ENCODE peak calls at places on chromosome 15, in ten cellular contexts. I is transverse colon, Z is sigmoid colon, O is H1, C is stomach, G is vagina, M is heart left ventricle, W is body of pancreas, J is IMR-90, V is A549. N is an unnamed sample.

GRCh38 chr15:53752406-53752805 is 7.1 kb downstream of the WDR72 start:
- DNase-seq in I (no peak), Z (no peak), O (no peak), C (no peak), G (no peak), M (no peak), W (no peak), J (no peak), V (no peak), N (no peak)

GRCh38 chr15:27179789-27180188 is 208.8 kb downstream of the GABRG3 start:
- DNase-seq in I (no peak), Z (no peak), O (no peak), C (no peak), G (no peak), M (no peak), W (no peak), J (no peak), V (no peak), N (no peak)

GRCh38 chr15:98960555-98961050 is 47.0 kb downstream of the PGPEP1L start:
- DNase-seq in I (no peak), Z (no peak), O (no peak), C (no peak), G (no peak), M (no peak), W (no peak), J (no peak), V (no peak), N (no peak)

GRCh38 chr15:40633178-40633577 is 39.1 kb downstream of the KNL1 start:
- DNase-seq in I (no peak), Z (no peak), O (no peak), C (no peak), G (no peak), M (no peak), W (no peak), J (peak), V (peak), N (no peak)

GRCh38 chr15:58538225-58538731 is 106.5 kb downstream of the LIPC start:
- DNase-seq in I (no peak), Z (no peak), O (no peak), C (no peak), G (no peak), M (no peak), W (no peak), J (no peak), V (no peak), N (no peak)

GRCh38 chr15:60695713-60696522 is 217.0 kb upstream of the ICE2 start:
- DNase-seq in I (no peak), Z (no peak), O (no peak), C (no peak), G (no peak), M (no peak), W (no peak), J (peak), V (no peak), N (no peak)

GRCh38 chr15:84761534-84762190 is 13.3 kb downstream of the ZNF592 start:
- DNase-seq in I (no peak), Z (no peak), O (no peak), C (no peak), G (no peak), M (no peak), W (no peak), J (peak), V (no peak), N (no peak)

GRCh38 chr15:85380217-85380859 is at the start of gene AKAP13:
- DNase-seq in I (peak), Z (peak), O (peak), C (peak), G (peak), M (peak), W (peak), J (peak), V (peak), N (peak)

GRCh38 chr15:78263351-78263781 is 996 bp upstream of the DNAJA4 start:
- DNase-seq in I (no peak), Z (no peak), O (no peak), C (no peak), G (no peak), M (no peak), W (no peak), J (no peak), V (no peak), N (no peak)
- TF ChIP-seq POLR2A in I (no peak), Z (no peak), O (no peak), C (no peak), G (no peak), M (no peak), W (no peak), J (no peak), V (no peak), N (no peak)

GRCh38 chr15:80211976-80212375 is 40.0 kb downstream of the CTXND1 start:
- DNase-seq in I (no peak), Z (no peak), O (no peak), C (no peak), G (peak), M (no peak), W (no peak), J (no peak), V (no peak), N (peak)

GRCh38 chr15:80208758-80209734 is 43.0 kb downstream of the CTXND1 start:
- DNase-seq in I (no peak), Z (no peak), O (no peak), C (no peak), G (peak), M (no peak), W (no peak), J (no peak), V (no peak), N (peak)

GRCh38 chr15:80207887-80208286 is 44.1 kb downstream of the CTXND1 start:
- DNase-seq in I (no peak), Z (no peak), O (no peak), C (no peak), G (peak), M (no peak), W (no peak), J (no peak), V (peak), N (peak)

GRCh38 chr15:80214979-80215378 is 37.0 kb downstream of the CTXND1 start:
- DNase-seq in I (no peak), Z (no peak), O (no peak), C (no peak), G (no peak), M (no peak), W (peak), J (no peak), V (no peak), N (peak)

DNA sequence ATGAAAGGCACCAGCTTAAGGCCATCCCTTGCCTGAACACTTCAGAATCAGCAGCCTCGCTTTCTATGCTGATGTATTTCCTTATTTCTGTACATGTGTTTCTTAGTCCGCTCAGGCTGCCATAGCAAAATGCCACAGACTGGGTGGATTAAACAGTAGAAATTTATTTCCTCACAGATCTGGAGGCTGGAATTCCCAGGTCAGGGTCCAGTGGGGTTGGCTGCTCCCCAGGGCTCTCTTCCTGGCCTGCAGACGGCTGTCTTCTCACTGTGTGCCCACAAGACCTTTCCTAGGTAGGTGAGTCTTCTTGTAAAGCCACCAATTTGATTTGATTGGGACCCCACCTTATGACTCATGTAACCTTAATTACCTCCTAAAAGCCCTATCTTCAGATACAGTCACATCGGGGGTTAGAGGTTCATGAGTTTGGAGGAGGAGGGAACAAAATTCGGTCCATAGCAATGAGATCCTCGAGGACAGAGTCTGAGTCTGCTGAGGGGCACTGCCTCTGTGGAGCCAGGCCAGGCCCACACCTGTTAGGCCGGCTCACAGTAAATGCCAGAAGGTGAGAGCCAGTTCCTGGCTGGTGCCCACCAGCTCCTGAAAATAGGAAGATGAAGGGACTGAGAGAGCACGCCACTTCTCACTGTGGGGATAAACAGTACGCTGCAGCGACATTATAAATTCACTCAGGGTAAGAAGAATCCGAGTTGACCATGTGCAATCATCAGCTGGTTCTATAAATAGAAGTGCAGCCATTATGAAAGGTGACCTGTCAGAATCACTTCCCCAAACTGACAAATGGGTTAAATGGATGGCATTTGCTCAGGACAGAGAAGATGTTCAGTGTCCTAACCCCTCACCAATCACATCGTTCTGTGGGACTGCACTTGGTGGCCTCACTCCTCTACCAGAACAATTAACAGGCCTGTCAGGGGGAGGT is 41.1 kb downstream of the CTXND1 start:
- DNase-seq in I (no peak), Z (no peak), O (no peak), C (no peak), G (peak), M (no peak), W (no peak), J (no peak), V (no peak), N (peak)
- TF ChIP-seq POLR2A in I (no peak), Z (no peak), O (no peak), C (no peak), G (no peak), M (no peak), W (no peak), J (no peak), V (no peak), N (no peak)

GRCh38 chr15:57285386-57285785 is 90.9 kb upstream of the CGNL1 start:
- DNase-seq in I (no peak), Z (no peak), O (no peak), C (no peak), G (no peak), M (no peak), W (no peak), J (no peak), V (no peak), N (no peak)
- TF ChIP-seq POLR2A in I (no peak), Z (no peak), O (no peak), C (no peak), G (no peak), M (no peak), W (no peak), J (no peak), V (no peak), N (no peak)

GRCh38 chr15:51077565-51078153 is 17.0 kb downstream of the TNFAIP8L3 start:
- DNase-seq in I (peak), Z (peak), O (peak), C (peak), G (no peak), M (peak), W (peak), J (no peak), V (no peak), N (no peak)
- TF ChIP-seq POLR2A in I (no peak), Z (no peak), O (peak), C (no peak), G (no peak), M (no peak), W (no peak), J (no peak), V (no peak), N (peak)

GRCh38 chr15:77118787-77119410 is 48.0 kb upstream of the TSPAN3 start:
- DNase-seq in I (peak), Z (no peak), O (no peak), C (peak), G (no peak), M (no peak), W (peak), J (peak), V (peak), N (peak)
- TF ChIP-seq POLR2A in I (no peak), Z (no peak), O (no peak), C (no peak), G (no peak), M (no peak), W (no peak), J (no peak), V (no peak), N (no peak)

DNA sequence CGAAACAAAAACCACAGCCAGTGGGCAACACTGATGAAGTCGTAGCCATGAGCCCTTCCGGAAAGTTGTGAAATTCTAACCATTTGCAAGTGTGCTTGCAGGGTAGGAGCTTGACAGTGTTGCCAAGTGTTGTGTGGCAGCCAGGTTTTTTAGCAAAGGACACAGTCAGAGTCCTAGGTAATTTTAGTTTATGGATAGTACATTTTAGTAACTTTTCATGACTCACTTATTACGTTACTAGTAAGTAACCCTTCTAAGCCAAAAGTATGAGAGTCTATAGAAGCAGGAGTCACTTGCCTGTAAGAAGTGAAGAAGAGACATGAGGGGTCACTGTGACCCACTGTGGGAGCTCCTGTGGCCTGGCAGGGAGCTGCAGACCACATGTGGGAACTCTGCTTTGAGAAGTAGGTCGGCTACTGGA is 54.8 kb upstream of the ADPGK start:
- DNase-seq in I (no peak), Z (no peak), O (no peak), C (no peak), G (no peak), M (no peak), W (no peak), J (peak), V (no peak), N (no peak)
- TF ChIP-seq POLR2A in I (no peak), Z (no peak), O (no peak), C (no peak), G (no peak), M (no peak), W (no peak), J (no peak), V (no peak), N (no peak)

DNA sequence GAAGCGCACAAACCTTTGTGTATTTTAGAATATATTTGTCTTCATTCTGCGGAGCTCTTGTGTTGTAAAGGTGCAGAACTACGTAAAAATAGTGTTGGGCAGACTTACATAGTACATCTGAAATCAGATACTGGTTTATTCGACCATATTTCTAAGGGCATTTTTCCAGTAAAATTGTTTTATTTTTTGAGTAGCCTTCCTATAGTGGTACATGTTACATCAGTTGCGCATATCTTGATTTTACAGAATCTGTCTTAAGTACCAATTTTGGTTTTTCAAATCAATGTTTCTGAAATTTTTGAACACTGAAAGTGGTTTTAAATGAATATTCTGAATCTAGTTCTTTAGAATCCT is 15.7 kb upstream of the CHD2 start:
- DNase-seq in I (no peak), Z (no peak), O (no peak), C (no peak), G (no peak), M (no peak), W (no peak), J (no peak), V (no peak), N (no peak)
- TF ChIP-seq POLR2A in I (no peak), Z (no peak), O (no peak), C (no peak), G (no peak), M (no peak), W (no peak), J (no peak), V (no peak), N (no peak)

DNA sequence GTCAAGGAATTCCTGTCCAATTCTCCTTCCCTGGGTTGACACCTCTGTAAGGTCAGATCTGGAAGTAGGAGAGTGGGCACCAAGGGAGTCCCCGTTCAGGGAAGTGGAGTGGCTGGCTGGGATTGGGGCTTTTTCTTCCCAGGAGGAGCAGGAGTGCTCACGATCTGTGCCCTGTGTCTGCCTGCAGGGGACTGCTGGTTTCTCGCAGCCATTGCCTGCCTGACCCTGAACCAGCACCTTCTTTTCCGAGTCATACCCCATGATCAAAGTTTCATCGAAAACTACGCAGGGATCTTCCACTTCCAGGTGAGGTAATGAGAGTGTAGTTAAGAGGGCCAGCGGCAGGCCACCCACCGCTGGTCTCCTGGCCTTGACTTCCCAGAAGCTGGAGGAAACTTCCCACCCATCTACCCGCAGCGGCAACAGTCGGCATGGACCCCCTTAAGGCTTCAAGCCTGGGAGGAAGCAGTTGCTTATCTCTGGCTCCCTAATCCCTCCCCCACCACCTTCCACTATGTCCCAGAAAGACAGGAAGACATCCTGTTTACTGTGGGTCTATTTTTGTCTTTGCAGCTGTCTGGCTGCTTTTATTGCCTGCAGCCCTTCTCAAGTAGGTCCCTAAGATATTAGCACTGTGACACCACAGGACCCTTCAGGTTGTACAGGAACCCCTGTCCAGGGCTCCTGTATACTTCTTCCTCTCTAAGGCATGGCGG is 26.8 kb downstream of the CAPN3 start:
- DNase-seq in I (no peak), Z (no peak), O (peak), C (no peak), G (no peak), M (no peak), W (no peak), J (peak), V (no peak), N (no peak)
- TF ChIP-seq POLR2A in I (no peak), Z (no peak), O (no peak), C (no peak), G (no peak), M (no peak), W (no peak), J (no peak), V (no peak), N (no peak)